ENCODE peak calls at places on chromosome 15, in eight cellular contexts. L is K562, D is Caco-2, A is mucosa of descending colon, V is uterus, Z is neural progenitor cell, T is mammary epithelial cell, Q is natural killer cell. S is an unnamed sample.

GRCh38 chr15:51675234-51675633 is 6.1 kb upstream of the SCG3 start:
- DNase-seq in V (no peak), D (no peak), Z (no peak), L (no peak), T (no peak), A (no peak), Q (no peak), S (no peak)

GRCh38 chr15:69337133-69337532 is 38.4 kb downstream of the PAQR5 start:
- DNase-seq in Z (no peak), Q (no peak), V (no peak), T (no peak), D (no peak), L (no peak), A (no peak), S (no peak)

GRCh38 chr15:80577552-80578205 is 117.4 kb upstream of the ABHD17C start:
- DNase-seq in Z (no peak), V (no peak), A (no peak), L (no peak), D (no peak), T (no peak), Q (no peak), S (no peak)

GRCh38 chr15:29322407-29322806 is 52.8 kb upstream of the NSMCE3 start:
- DNase-seq in V (no peak), A (peak), T (no peak), Q (no peak), Z (peak), L (no peak), D (no peak), S (no peak)

GRCh38 chr15:49900836-49901235 is 218.2 kb downstream of the ATP8B4 start:
- DNase-seq in L (no peak), V (no peak), D (no peak), Q (no peak), A (no peak), Z (no peak), T (no peak), S (no peak)

GRCh38 chr15:52680756-52681155 is 1.6 kb upstream of the ATOSA start:
- DNase-seq in V (no peak), Q (no peak), L (no peak), T (no peak), D (no peak), Z (no peak), A (no peak), S (no peak)

GRCh38 chr15:88144921-88145320 is 111.6 kb downstream of the NTRK3 start:
- DNase-seq in V (no peak), A (no peak), Z (no peak), L (no peak), T (no peak), D (no peak), Q (no peak), S (no peak)

GRCh38 chr15:83068054-83068453 is 1.0 kb upstream of the BTBD1 start:
- DNase-seq in V (no peak), T (no peak), Z (no peak), D (no peak), Q (no peak), A (no peak), L (no peak), S (no peak)

GRCh38 chr15:97728791-97729190 is 231.7 kb upstream of the ARRDC4 start:
- DNase-seq in Q (no peak), V (no peak), T (no peak), A (no peak), L (no peak), D (no peak), Z (peak), S (no peak)

GRCh38 chr15:35827156-35827555 is 281.2 kb upstream of the DPH6 start:
- DNase-seq in Q (no peak), Z (no peak), A (no peak), L (no peak), T (peak), V (no peak), D (no peak), S (no peak)

GRCh38 chr15:55879181-55879580 is 114.2 kb downstream of the NEDD4 start:
- DNase-seq in L (no peak), A (no peak), V (no peak), D (no peak), Z (no peak), Q (no peak), T (no peak), S (no peak)

GRCh38 chr15:88704791-88705768 is 66.3 kb downstream of the ISG20 start:
- DNase-seq in D (no peak), A (peak), T (no peak), V (peak), Q (no peak), L (no peak), Z (peak), S (no peak)

GRCh38 chr15:96732704-96733103 is 402.2 kb downstream of the NR2F2 start:
- DNase-seq in Z (no peak), D (no peak), Q (no peak), A (no peak), T (no peak), V (no peak), L (no peak), S (no peak)

GRCh38 chr15:78712797-78713515 is 71.9 kb upstream of the CHRNB4 start:
- DNase-seq in Z (no peak), D (no peak), Q (no peak), A (no peak), T (no peak), V (no peak), L (no peak), S (no peak)

GRCh38 chr15:55546718-55547117 is 38.7 kb upstream of the DNAAF4 start:
- DNase-seq in V (no peak), Z (no peak), A (no peak), T (no peak), L (no peak), D (no peak), Q (no peak), S (no peak)

GRCh38 chr15:40238927-40239591 is at the start of gene PAK6:
- DNase-seq in D (peak), Q (no peak), T (peak), L (peak), A (peak), V (peak), Z (peak), S (peak)

GRCh38 chr15:52796742-52797515 is 6.8 kb upstream of the ONECUT1 start:
- DNase-seq in V (no peak), L (no peak), T (no peak), D (no peak), A (no peak), Z (no peak), Q (no peak), S (no peak)

GRCh38 chr15:85582076-85582718 is 201.8 kb downstream of the AKAP13 start:
- DNase-seq in A (peak), Q (no peak), V (peak), T (no peak), L (no peak), Z (no peak), D (no peak), S (no peak)

GRCh38 chr15:57500979-57501576 is 90.6 kb upstream of the MYZAP start:
- DNase-seq in Q (no peak), Z (no peak), D (no peak), A (no peak), V (no peak), T (no peak), L (no peak), S (no peak)

GRCh38 chr15:70165811-70166284 is 68.1 kb upstream of the TLE3 start:
- DNase-seq in Z (no peak), V (peak), A (no peak), Q (no peak), T (no peak), D (no peak), L (no peak), S (no peak)

GRCh38 chr15:66066005-66066404 is 187.5 kb downstream of the MEGF11 start:
- DNase-seq in Q (no peak), V (no peak), T (no peak), Z (no peak), A (no peak), D (no peak), L (no peak), S (no peak)

GRCh38 chr15:90184119-90184785 is 16.9 kb upstream of the SEMA4B start:
- DNase-seq in T (peak), Z (no peak), A (peak), Q (no peak), L (peak), D (peak), V (peak), S (no peak)

GRCh38 chr15:42800731-42801474 is 64.0 kb upstream of the CDAN1 start:
- DNase-seq in Z (peak), Q (no peak), D (no peak), T (no peak), A (peak), L (no peak), V (no peak), S (no peak)

DNA sequence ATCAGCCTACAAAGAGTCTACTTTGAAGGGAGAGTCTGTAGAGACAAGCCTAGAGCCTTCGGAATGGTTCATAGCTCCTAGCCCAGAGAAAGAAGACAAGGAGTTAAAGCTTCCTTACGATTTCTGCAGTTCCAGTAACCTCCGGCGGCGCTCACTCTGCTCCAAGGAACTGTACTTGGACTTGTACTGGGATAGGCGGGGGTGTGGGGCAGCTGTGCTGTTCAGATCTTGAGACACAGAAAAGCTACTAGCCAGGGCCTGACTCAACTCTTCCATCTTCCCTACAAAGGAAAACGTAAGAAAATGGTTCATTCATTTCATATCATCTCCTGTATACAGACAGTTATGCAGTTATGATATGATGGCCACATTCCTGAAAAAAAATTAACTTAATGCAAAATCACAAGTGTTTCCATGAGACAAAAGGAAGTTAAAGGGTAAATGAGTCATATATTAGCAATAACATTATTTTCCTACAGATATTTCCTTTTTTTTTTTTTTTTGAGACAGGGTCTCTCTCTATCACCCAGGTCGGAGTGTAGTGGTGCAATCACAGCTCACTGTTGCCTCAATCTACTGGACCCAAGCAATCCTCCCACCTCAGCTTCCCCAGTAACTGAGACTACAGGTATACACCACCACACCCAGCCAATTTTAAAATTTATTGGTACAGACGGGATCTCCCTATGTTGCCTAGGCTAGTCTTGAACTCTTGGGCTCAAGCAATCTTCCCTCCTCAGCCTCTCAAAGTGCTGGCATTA is 4.6 kb downstream of the SNUPN start:
- DNase-seq in T (peak), D (no peak), V (peak), L (no peak), Z (no peak), Q (no peak), A (peak), S (no peak)
- TF ChIP-seq CTCF in T (peak), D (no peak), V (peak), L (no peak), Z (no peak), Q (no peak), A (no peak), S (no peak)

GRCh38 chr15:41599061-41599460 is 40.0 kb downstream of the TYRO3 start:
- DNase-seq in Z (no peak), A (no peak), Q (no peak), D (no peak), T (no peak), V (no peak), L (no peak), S (no peak)

GRCh38 chr15:41597787-41598186 is 38.8 kb downstream of the TYRO3 start:
- DNase-seq in Z (no peak), T (no peak), L (no peak), A (no peak), Q (no peak), D (no peak), V (no peak), S (no peak)

GRCh38 chr15:41596972-41597371 is 38.0 kb downstream of the TYRO3 start:
- DNase-seq in D (no peak), Z (no peak), V (no peak), L (no peak), A (no peak), Q (no peak), T (no peak), S (no peak)
- TF ChIP-seq CTCF in D (no peak), Z (no peak), V (no peak), L (no peak), A (no peak), Q (no peak), T (no peak), S (no peak)

GRCh38 chr15:63598467-63599400 is 1.5 kb downstream of the FBXL22 start:
- DNase-seq in A (peak), Z (peak), L (no peak), Q (no peak), T (no peak), V (peak), D (no peak), S (no peak)

GRCh38 chr15:63600001-63600645 is 2.9 kb downstream of the FBXL22 start:
- DNase-seq in L (no peak), V (no peak), Z (peak), A (no peak), Q (no peak), D (no peak), T (no peak), S (no peak)

GRCh38 chr15:63600646-63601025 is 3.4 kb downstream of the FBXL22 start:
- DNase-seq in V (peak), Z (peak), Q (peak), D (peak), T (peak), L (no peak), A (peak), S (peak)

GRCh38 chr15:63601026-63601726 is 4.0 kb downstream of the FBXL22 start:
- DNase-seq in D (no peak), V (peak), A (peak), Q (peak), L (no peak), Z (peak), T (no peak), S (peak)

DNA sequence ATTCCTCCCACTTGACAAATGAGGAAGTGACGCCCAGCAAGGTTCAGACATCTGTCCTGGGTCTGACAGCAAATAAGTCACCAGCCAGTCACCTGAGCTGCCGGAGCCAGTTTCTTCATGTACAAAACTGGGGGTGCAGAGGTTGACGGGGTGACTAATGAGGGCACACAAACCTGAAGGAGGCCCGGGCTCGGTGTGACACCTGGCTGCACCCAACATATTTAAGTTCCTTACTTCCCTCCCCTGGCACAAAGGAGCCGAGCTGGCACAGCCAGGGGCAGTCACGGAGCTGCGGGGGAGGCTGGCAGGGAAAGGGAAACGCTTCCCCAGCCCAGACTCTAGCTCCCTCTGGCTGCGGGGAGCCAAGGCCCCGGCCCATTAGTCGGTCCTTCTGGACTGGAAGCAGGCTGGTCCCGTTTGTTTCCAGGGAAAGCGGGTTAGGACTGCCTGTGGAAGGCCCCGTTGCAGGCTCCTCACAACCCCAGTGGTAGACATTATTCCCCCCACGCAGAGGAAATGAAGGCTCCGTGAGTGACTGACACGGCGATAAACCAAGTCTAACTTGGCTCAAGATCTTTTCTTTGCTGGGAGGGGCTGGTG is 2.3 kb downstream of the FBXL22 start:
- DNase-seq in Z (peak), D (no peak), T (peak), Q (no peak), V (peak), A (peak), L (no peak), S (peak)
- TF ChIP-seq CTCF in Z (peak), D (peak), T (peak), Q (no peak), V (peak), A (peak), L (peak), S (no peak)

DNA sequence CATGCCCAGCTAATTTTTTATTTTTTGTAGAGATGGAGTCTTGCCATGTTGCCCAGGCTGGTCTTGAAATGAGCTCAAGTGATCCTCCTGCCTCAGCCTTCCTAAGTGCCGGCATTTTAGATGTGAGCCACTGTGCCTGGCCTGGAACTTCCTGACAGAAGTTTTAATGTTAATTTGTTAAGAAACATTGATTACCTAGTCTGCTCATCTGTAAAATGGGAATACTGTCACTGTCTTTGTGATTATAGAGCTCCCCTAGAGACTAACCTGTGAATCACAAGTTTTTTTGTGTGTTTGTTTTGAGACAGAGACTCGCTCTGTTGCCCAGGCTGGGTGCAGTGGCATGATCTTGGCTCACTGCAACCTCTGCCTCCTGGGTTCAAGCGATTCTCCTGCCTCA is 4.3 kb upstream of the EIF3J start:
- DNase-seq in T (no peak), Z (no peak), V (no peak), D (no peak), L (no peak), Q (no peak), A (no peak), S (no peak)
- TF ChIP-seq CTCF in T (no peak), Z (no peak), V (no peak), D (peak), L (peak), Q (no peak), A (no peak), S (no peak)